ENCODE peak calls at places on chromosomes 16 and 17, in seven cellular contexts. U is CD8-positive, alpha-beta T cell; K is OCI-LY7; E is heart right ventricle; D is fibroblast of the aortic adventitia; R is transverse colon; X is epithelial cell of esophagus. C is an unnamed sample.

GRCh38 chr17:78179372-78179771 is 7.5 kb downstream of the TK1 start:
- DNase-seq in U (no peak), R (no peak), X (peak), D (no peak), K (no peak), E (no peak), C (peak)

GRCh38 chr17:46768540-46768870 is 50.0 kb downstream of the WNT3 start:
- DNase-seq in X (no peak), U (no peak), D (no peak), E (no peak), K (no peak), R (no peak), C (no peak)

GRCh38 chr16:86181526-86181925 is 282.6 kb downstream of the IRF8 start:
- DNase-seq in D (no peak), X (no peak), R (no peak), E (no peak), K (peak), U (no peak), C (no peak)

GRCh38 chr17:7023576-7024401 is 939 bp downstream of the BCL6B start:
- DNase-seq in E (peak), U (peak), D (peak), R (peak), K (peak), X (peak), C (peak)

GRCh38 chr17:48177816-48178215 is 70.2 kb downstream of the SNX11 start:
- DNase-seq in U (no peak), R (no peak), K (no peak), X (no peak), E (no peak), D (no peak), C (no peak)

GRCh38 chr16:48745541-48745940 is 135.6 kb upstream of the N4BP1 start:
- DNase-seq in X (no peak), E (no peak), R (no peak), K (no peak), U (no peak), D (no peak), C (no peak)

GRCh38 chr17:74459622-74460021 is 6.8 kb upstream of the CD300A start:
- DNase-seq in K (no peak), E (no peak), R (no peak), D (no peak), U (no peak), X (no peak), C (no peak)

GRCh38 chr16:83002351-83003334 is 375.9 kb downstream of the CDH13 start:
- DNase-seq in X (no peak), R (no peak), U (no peak), D (peak), K (no peak), E (no peak), C (no peak)

GRCh38 chr16:46717692-46718091 is 28.2 kb downstream of the ORC6 start:
- DNase-seq in U (no peak), X (no peak), D (no peak), K (no peak), E (no peak), R (no peak), C (no peak)

GRCh38 chr16:67384778-67385510 is 8.4 kb downstream of the TPPP3 start:
- DNase-seq in K (no peak), D (peak), E (no peak), X (no peak), U (no peak), R (no peak), C (no peak)

GRCh38 chr17:56257075-56257474 is 103.8 kb downstream of the ANKFN1 start:
- DNase-seq in R (no peak), D (no peak), X (no peak), E (no peak), K (no peak), U (no peak), C (no peak)

GRCh38 chr17:82217530-82218204 is 5.0 kb upstream of the CCDC57 start:
- DNase-seq in U (no peak), K (no peak), D (peak), R (peak), E (peak), X (peak), C (peak)

GRCh38 chr17:43003542-43004172 is 2.9 kb upstream of the IFI35 start:
- DNase-seq in D (peak), K (no peak), U (no peak), R (no peak), E (no peak), X (peak), C (no peak)

GRCh38 chr16:48365601-48366164 is 19.5 kb downstream of the SIAH1 start:
- DNase-seq in U (peak), R (peak), E (peak), K (no peak), D (peak), X (peak), C (peak)

GRCh38 chr16:90043526-90043925 is 24.3 kb upstream of the DBNDD1 start:
- DNase-seq in X (no peak), E (no peak), R (no peak), K (no peak), U (no peak), D (no peak), C (no peak)

GRCh38 chr16:26787924-26788323 is 278.8 kb upstream of the C16orf82 start:
- DNase-seq in U (no peak), E (no peak), R (no peak), D (no peak), X (no peak), K (peak), C (no peak)

GRCh38 chr16:14303182-14303618 is 232.1 kb downstream of the MRTFB start:
- DNase-seq in K (no peak), D (peak), U (no peak), E (no peak), R (no peak), X (peak), C (no peak)

GRCh38 chr17:11140028-11140427 is 101.0 kb upstream of the SHISA6 start:
- DNase-seq in X (no peak), U (no peak), K (no peak), D (no peak), R (no peak), E (peak), C (no peak)

GRCh38 chr17:36591434-36592315 is at the start of gene DHRS11:
- DNase-seq in U (peak), E (peak), X (peak), D (peak), K (peak), R (peak), C (peak)

GRCh38 chr17:9755083-9755482 is 36.3 kb downstream of the DHRS7C start:
- DNase-seq in K (no peak), X (no peak), D (no peak), E (no peak), R (no peak), U (no peak), C (no peak)

GRCh38 chr17:56949595-56949994 is 11.3 kb downstream of the COIL start:
- DNase-seq in R (no peak), E (no peak), U (no peak), K (no peak), X (no peak), D (no peak), C (no peak)

GRCh38 chr17:48127371-48128051 is 19.9 kb downstream of the SNX11 start:
- DNase-seq in D (peak), U (no peak), K (no peak), X (peak), E (no peak), R (no peak), C (no peak)

GRCh38 chr17:75146597-75146996 is 7.7 kb downstream of the JPT1 start:
- DNase-seq in U (no peak), D (peak), R (no peak), K (no peak), X (no peak), E (no peak), C (no peak)

DNA sequence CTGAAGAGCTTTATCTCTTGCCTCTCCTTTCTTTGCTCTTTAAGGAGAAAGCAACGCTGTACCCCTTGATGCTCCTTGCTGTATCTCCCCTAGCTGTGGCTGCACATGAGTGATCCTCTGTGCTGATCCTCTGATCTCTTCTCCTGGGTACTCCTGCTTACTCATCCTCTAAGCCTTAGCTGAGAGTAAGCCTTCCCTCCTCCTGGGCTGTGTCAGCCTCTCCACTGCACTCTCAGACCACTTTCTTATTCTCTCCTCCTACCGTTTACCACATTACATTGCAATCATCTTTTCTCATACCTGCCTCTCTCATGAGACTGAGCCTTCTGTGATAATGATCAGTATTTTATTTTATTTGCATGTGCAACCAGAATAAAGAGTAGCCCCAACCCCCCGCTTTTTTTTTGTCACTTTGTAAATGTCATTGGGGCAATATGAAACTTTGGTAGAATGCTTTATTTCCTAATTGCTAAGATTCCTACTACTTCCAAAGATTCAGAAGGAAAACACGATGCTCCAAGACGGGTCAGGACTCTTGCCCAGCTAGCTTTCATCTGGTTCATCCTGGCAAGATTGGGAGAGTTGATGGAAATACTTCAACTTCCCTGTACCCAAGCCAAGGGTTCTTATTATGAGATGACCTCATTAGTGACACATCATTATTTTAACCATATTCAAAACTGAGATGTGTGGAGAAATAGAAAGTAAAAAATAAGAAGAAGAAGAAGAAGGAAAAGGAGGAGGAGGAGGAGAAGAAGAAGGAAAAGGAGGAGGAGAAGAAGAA is 25.3 kb downstream of the SOX9 start:
- DNase-seq in D (no peak), X (peak), U (no peak), R (no peak), E (no peak), K (no peak), C (no peak)
- TF ChIP-seq CTCF in D (no peak), X (no peak), U (no peak), R (no peak), E (no peak), K (no peak), C (no peak)

DNA sequence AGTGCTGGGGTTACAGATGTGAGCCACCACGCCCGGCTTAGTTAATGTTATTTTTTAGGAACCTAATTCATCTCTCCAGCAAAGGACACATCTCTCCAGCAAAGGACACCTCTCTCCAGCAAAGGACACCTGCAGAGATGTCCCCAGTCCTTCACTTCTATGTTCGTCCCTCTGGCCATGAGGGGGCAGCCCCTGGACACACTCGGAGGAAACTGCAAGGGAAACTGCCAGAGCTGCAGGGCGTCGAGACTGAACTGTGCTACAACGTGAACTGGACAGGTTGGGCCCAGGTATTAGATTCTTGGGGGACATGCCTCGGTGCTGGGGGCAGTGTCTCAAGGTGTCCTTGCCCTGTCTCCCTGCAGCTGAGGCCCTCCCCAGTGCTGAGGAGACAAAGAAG is 4.7 kb downstream of the PFAS start:
- DNase-seq in U (no peak), X (peak), R (no peak), D (peak), K (peak), E (no peak), C (no peak)
- TF ChIP-seq CTCF in U (no peak), X (peak), R (no peak), D (peak), K (peak), E (peak), C (no peak)

GRCh38 chr16:23929237-23929636 is 93.5 kb downstream of the PRKCB start:
- DNase-seq in U (no peak), X (no peak), E (no peak), R (no peak), D (no peak), K (no peak), C (no peak)
- TF ChIP-seq CTCF in U (no peak), X (no peak), E (no peak), R (no peak), D (no peak), K (no peak), C (no peak)

GRCh38 chr17:17440938-17441730 is 35.7 kb upstream of the MED9 start:
- DNase-seq in E (no peak), D (no peak), K (no peak), R (no peak), X (no peak), U (no peak), C (no peak)

GRCh38 chr17:17443173-17443572 is 33.6 kb upstream of the MED9 start:
- DNase-seq in E (no peak), D (no peak), X (no peak), K (no peak), R (no peak), U (no peak), C (no peak)

GRCh38 chr17:17437461-17437860 is 39.3 kb upstream of the MED9 start:
- DNase-seq in K (no peak), X (no peak), E (no peak), R (no peak), U (no peak), D (no peak), C (no peak)

GRCh38 chr17:17437893-17438292 is 38.9 kb upstream of the MED9 start:
- DNase-seq in U (no peak), X (no peak), K (no peak), D (no peak), E (no peak), R (no peak), C (no peak)

DNA sequence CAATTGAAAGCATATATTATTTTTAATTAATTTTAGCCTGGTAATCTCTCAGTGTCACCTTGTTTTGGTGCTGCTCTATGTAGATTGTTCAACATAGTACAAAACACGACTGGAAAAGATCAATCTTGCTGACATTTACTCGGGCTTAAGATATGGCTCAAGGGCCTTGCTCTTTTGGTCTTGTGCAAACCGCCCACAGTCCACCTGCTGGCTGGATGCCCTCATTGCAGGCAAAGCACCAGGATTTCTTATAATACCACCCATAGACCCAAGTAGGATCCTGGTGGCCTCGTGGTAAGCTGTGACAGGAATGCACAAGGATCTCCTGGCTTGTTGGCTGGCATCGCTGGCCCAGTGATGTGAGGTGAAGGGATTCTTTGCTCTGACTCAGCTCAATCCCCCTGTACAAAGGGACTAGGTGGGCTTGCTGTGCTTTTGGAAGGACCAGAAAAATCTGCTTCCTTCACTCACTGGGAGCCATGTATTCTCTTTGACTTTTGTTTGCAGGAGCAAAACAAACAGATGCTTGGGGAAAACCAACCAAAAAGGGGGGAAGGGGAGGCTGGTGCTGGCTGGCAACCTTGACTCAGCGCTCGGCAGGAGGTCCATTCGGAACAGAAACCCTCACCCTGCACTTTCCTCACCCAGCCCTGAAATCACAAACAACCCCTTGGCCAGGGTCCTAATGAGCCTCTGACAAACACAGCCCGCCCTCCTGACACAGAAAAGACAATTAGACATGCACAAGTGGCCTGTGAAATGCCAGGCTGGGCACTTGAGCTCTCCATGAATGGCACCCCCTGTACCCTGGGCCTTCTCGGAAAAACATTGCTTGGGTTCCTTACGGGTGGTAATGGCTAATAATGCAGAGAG is 36.6 kb upstream of the MED9 start:
- DNase-seq in E (peak), D (peak), X (peak), K (peak), R (peak), U (peak), C (peak)
- TF ChIP-seq CTCF in E (peak), D (peak), X (peak), K (peak), R (peak), U (peak), C (peak)

DNA sequence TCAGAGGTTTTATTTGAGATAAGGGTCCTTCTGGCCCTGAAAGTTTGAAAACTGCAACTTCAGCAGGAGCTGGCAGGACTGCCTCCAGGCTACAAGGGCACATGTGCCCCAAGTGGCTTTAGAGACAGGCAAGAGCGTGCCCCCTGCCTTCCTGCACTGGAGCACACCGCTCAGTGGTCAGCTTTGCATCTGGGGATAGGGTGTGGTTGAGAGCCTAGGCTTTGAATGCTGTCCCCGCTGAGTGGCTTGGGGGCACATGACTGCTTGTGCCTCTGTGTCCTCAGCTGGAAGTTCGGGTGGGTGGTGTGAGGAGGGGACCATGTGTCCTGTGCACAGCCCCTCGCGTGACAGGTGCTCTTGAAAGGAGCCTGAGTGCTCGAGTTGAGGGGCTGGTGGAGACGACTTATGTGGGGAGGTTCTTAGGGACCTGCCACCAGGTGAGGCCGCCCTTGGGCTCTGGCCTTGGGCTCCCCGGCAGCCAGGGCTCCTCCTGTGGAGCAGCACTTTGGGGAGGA is 29.8 kb downstream of the MGRN1 start:
- DNase-seq in X (no peak), K (no peak), D (no peak), R (no peak), U (no peak), E (no peak), C (no peak)
- TF ChIP-seq CTCF in X (no peak), K (no peak), D (no peak), R (no peak), U (no peak), E (no peak), C (no peak)

DNA sequence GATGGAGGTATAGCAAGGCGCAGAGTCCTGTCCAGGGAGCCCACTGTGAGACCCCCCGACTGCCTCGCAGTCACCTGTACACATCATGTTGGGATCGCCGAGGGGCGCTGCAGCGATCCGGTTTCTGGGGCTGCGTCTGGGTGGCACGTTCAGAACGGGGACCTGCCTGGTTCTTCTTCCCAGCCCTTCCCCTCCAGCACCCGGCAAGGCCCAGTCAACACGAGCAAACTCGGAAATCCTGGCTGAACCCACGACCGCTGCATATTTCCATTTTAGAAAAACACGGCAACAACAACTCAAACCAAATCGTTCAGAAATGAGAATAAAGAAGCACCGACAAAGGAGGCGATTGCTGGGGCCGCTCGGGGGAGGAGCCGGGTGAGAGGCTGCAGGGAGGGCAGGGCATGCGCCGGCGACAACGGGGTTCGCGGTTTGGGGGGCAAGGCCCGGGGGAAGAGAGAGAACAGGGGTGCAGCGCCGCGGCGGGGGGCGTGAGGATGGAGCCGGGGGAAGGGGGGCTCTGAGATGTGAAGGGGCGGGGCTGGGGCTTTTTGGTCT is 597 bp downstream of the HSDL1 start:
- DNase-seq in D (peak), K (peak), X (peak), E (peak), R (peak), U (peak), C (no peak)
- TF ChIP-seq CTCF in D (no peak), K (peak), X (no peak), E (no peak), R (no peak), U (no peak), C (no peak)

DNA sequence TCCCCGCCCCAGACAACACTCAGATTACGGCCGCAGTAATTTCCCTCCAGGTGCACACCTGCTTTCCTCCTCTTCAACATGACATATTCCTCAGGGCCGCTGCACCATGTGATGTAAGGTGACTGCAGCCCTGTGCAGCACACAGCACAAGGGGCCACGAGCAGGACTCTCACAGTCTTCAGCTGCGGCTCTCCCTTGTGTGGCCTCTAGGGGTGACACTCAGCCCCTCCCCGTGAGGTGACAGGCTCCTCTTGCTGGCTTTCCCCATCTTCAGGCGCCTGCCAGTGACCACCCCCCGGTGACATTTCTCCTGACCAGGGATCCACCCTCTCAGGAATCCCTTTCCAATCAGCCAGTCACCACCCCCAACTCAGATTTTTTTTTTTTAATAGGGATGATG is 31.3 kb upstream of the ABCC3 start:
- DNase-seq in R (no peak), D (no peak), E (no peak), X (no peak), K (peak), U (no peak), C (no peak)
- TF ChIP-seq CTCF in R (peak), D (no peak), E (peak), X (peak), K (peak), U (peak), C (no peak)

C was measured in CD14-positive monocyte.